ENCODE peak calls at places on chromosomes 3 and 15, in ten cellular contexts. I is HCT116; W is CD4-positive, alpha-beta T cell; K is heart left ventricle; A is sigmoid colon; M is RWPE1; F is cardiac muscle cell; H is endothelial cell of umbilical vein; D is mesenchymal stem cell; C is Karpas-422. O is an unnamed sample.

GRCh38 chr3:55807210-55807609 is 320.1 kb upstream of the WNT5A start:
- DNase-seq in I (no peak), W (no peak), K (no peak), A (no peak), M (no peak), F (no peak), H (no peak), D (no peak), C (no peak), O (no peak)

GRCh38 chr3:20930034-20930433 is 744.0 kb upstream of the SGO1 start:
- DNase-seq in I (no peak), W (no peak), K (no peak), A (no peak), M (peak), F (peak), H (peak), D (no peak), C (peak), O (no peak)

GRCh38 chr3:4228295-4228694 is 74.9 kb upstream of the SETMAR start:
- DNase-seq in I (no peak), W (no peak), K (no peak), A (no peak), M (no peak), F (no peak), H (no peak), D (no peak), C (peak), O (no peak)

GRCh38 chr3:123447749-123448502 is 964 bp downstream of the ADCY5 start:
- DNase-seq in I (no peak), W (peak), K (peak), A (no peak), M (no peak), F (peak), H (no peak), D (no peak), C (no peak), O (no peak)

GRCh38 chr3:181362378-181362777 is 349.3 kb upstream of the SOX2 start:
- DNase-seq in I (no peak), W (no peak), K (no peak), A (no peak), M (no peak), F (no peak), H (no peak), D (no peak), C (no peak), O (peak)

GRCh38 chr3:100709840-100710235 is 544 bp downstream of the TFG start:
- DNase-seq in I (no peak), W (peak), K (peak), A (peak), M (peak), F (peak), H (no peak), D (peak), C (peak), O (no peak)

GRCh38 chr15:82176528-82176927 is 86.0 kb downstream of the EFL1 start:
- DNase-seq in I (no peak), W (no peak), K (no peak), A (no peak), M (no peak), F (no peak), H (no peak), D (no peak), C (no peak), O (no peak)

GRCh38 chr3:30401971-30402370 is 204.4 kb upstream of the TGFBR2 start:
- DNase-seq in I (no peak), W (no peak), K (no peak), A (peak), M (peak), F (no peak), H (no peak), D (peak), C (no peak), O (peak)

GRCh38 chr3:122392868-122393844 is 9.2 kb downstream of the FAM162A start:
- DNase-seq in I (no peak), W (no peak), K (no peak), A (no peak), M (peak), F (peak), H (peak), D (peak), C (peak), O (no peak)

GRCh38 chr3:123458255-123458654 is 9.4 kb upstream of the ADCY5 start:
- DNase-seq in I (no peak), W (no peak), K (no peak), A (no peak), M (no peak), F (no peak), H (no peak), D (no peak), C (no peak), O (no peak)

GRCh38 chr3:65685621-65686020 is 353.1 kb downstream of the MAGI1 start:
- DNase-seq in I (no peak), W (no peak), K (no peak), A (no peak), M (no peak), F (peak), H (peak), D (peak), C (no peak), O (no peak)

GRCh38 chr15:66883322-66883911 is 181.4 kb downstream of the SMAD6 start:
- DNase-seq in I (peak), W (no peak), K (peak), A (peak), M (peak), F (peak), H (peak), D (peak), C (no peak), O (peak)

GRCh38 chr3:136068708-136069107 is 103.2 kb downstream of the PPP2R3A start:
- DNase-seq in I (no peak), W (no peak), K (no peak), A (no peak), M (no peak), F (no peak), H (no peak), D (no peak), C (no peak), O (no peak)

GRCh38 chr3:29486087-29486486 is 205.2 kb downstream of the RBMS3 start:
- DNase-seq in I (no peak), W (no peak), K (no peak), A (no peak), M (peak), F (no peak), H (no peak), D (peak), C (no peak), O (peak)

GRCh38 chr3:170835346-170835745 is 34.6 kb downstream of the RPL22L1 start:
- DNase-seq in I (no peak), W (no peak), K (no peak), A (no peak), M (no peak), F (peak), H (no peak), D (peak), C (peak), O (no peak)

GRCh38 chr3:145864336-145864735 is 296.6 kb downstream of the PLOD2 start:
- DNase-seq in I (no peak), W (no peak), K (no peak), A (no peak), M (no peak), F (no peak), H (no peak), D (no peak), C (no peak), O (no peak)

GRCh38 chr3:147701195-147701594 is 292.0 kb downstream of the ZIC1 start:
- DNase-seq in I (no peak), W (no peak), K (no peak), A (no peak), M (no peak), F (no peak), H (no peak), D (no peak), C (no peak), O (no peak)

GRCh38 chr15:84961707-84962106 is 19.9 kb upstream of the PDE8A start:
- DNase-seq in I (no peak), W (no peak), K (no peak), A (no peak), M (no peak), F (no peak), H (no peak), D (no peak), C (no peak), O (no peak)

GRCh38 chr3:30693470-30694120 is 87.2 kb downstream of the TGFBR2 start:
- DNase-seq in I (peak), W (no peak), K (no peak), A (peak), M (peak), F (peak), H (peak), D (peak), C (peak), O (no peak)

GRCh38 chr3:186213946-186214345 is 105.1 kb upstream of the ETV5 start:
- DNase-seq in I (no peak), W (no peak), K (no peak), A (no peak), M (no peak), F (no peak), H (no peak), D (no peak), C (no peak), O (no peak)

GRCh38 chr15:38972831-38973230 is 408.2 kb upstream of the RASGRP1 start:
- DNase-seq in I (no peak), W (no peak), K (no peak), A (no peak), M (no peak), F (no peak), H (no peak), D (no peak), C (peak), O (no peak)

GRCh38 chr3:157354722-157355121 is 81.9 kb upstream of the PTX3 start:
- DNase-seq in I (peak), W (no peak), K (no peak), A (no peak), M (no peak), F (peak), H (peak), D (no peak), C (peak), O (no peak)

GRCh38 chr15:47399100-47399499 is 318.2 kb upstream of the SEMA6D start:
- DNase-seq in I (no peak), W (no peak), K (no peak), A (no peak), M (no peak), F (peak), H (no peak), D (no peak), C (no peak), O (no peak)

GRCh38 chr3:33159234-33159633 is 45.4 kb downstream of the CRTAP start:
- DNase-seq in I (no peak), W (no peak), K (no peak), A (no peak), M (no peak), F (no peak), H (no peak), D (no peak), C (no peak), O (no peak)

GRCh38 chr3:14137004-14137403 is 12.2 kb downstream of the TMEM43 start:
- DNase-seq in I (no peak), W (no peak), K (no peak), A (no peak), M (peak), F (peak), H (no peak), D (no peak), C (no peak), O (no peak)

GRCh38 chr15:45469429-45469828 is 53.1 kb downstream of the SLC30A4 start:
- DNase-seq in I (no peak), W (no peak), K (no peak), A (no peak), M (no peak), F (no peak), H (no peak), D (no peak), C (no peak), O (no peak)

GRCh38 chr15:88701561-88702095 is 62.8 kb downstream of the ISG20 start:
- DNase-seq in I (peak), W (no peak), K (no peak), A (no peak), M (peak), F (peak), H (no peak), D (peak), C (peak), O (no peak)

GRCh38 chr15:60949034-60949977 is 279.8 kb downstream of the RORA start:
- DNase-seq in I (no peak), W (no peak), K (no peak), A (peak), M (no peak), F (no peak), H (no peak), D (no peak), C (no peak), O (no peak)

GRCh38 chr15:88396382-88396781 is 70.8 kb downstream of the MRPL46 start:
- DNase-seq in I (no peak), W (no peak), K (no peak), A (no peak), M (no peak), F (no peak), H (no peak), D (no peak), C (no peak), O (no peak)

GRCh38 chr15:88604381-88604951 is 16.7 kb upstream of the AEN start:
- DNase-seq in I (no peak), W (no peak), K (no peak), A (no peak), M (no peak), F (peak), H (no peak), D (no peak), C (no peak), O (no peak)

GRCh38 chr15:58477228-58477627 is 45.4 kb downstream of the LIPC start:
- DNase-seq in I (no peak), W (no peak), K (no peak), A (no peak), M (no peak), F (no peak), H (peak), D (no peak), C (no peak), O (no peak)

GRCh38 chr15:59222106-59222505 is 15.5 kb downstream of the LDHAL6B start:
- DNase-seq in I (no peak), W (no peak), K (no peak), A (no peak), M (no peak), F (no peak), H (no peak), D (peak), C (no peak), O (no peak)

GRCh38 chr3:74067296-74067695 is 442.6 kb upstream of the PDZRN3 start:
- DNase-seq in I (no peak), W (no peak), K (no peak), A (no peak), M (no peak), F (no peak), H (no peak), D (peak), C (no peak), O (no peak)

GRCh38 chr3:193134895-193135294 is 106.1 kb upstream of the PLAAT1 start:
- DNase-seq in I (no peak), W (no peak), K (no peak), A (no peak), M (peak), F (no peak), H (peak), D (peak), C (no peak), O (peak)

GRCh38 chr3:97256060-97256459 is 441.7 kb downstream of the EPHA6 start:
- DNase-seq in I (no peak), W (no peak), K (no peak), A (no peak), M (no peak), F (no peak), H (no peak), D (no peak), C (no peak), O (no peak)

GRCh38 chr15:98946301-98947255 is 61.0 kb downstream of the PGPEP1L start:
- DNase-seq in I (no peak), W (no peak), K (no peak), A (peak), M (no peak), F (no peak), H (peak), D (no peak), C (no peak), O (no peak)

GRCh38 chr15:89963301-89964288 is 37.5 kb upstream of the ZNF710 start:
- DNase-seq in I (no peak), W (no peak), K (no peak), A (no peak), M (no peak), F (no peak), H (no peak), D (no peak), C (no peak), O (no peak)

GRCh38 chr3:46406786-46407611 is at the start of the genes CCR5AS and CCRL2:
- DNase-seq in I (no peak), W (peak), K (no peak), A (peak), M (peak), F (peak), H (peak), D (peak), C (no peak), O (no peak)
- H3K27ac ChIP-seq in I (no peak), W (peak), K (peak), A (peak), M (no peak), F (peak), H (peak), D (no peak), C (no peak), O (no peak)

GRCh38 chr3:188211476-188211875 is 57.5 kb downstream of the LPP start:
- DNase-seq in I (no peak), W (no peak), K (no peak), A (peak), M (no peak), F (no peak), H (no peak), D (no peak), C (no peak), O (no peak)

GRCh38 chr3:188217681-188218080 is 63.7 kb downstream of the LPP start:
- DNase-seq in I (no peak), W (no peak), K (no peak), A (no peak), M (no peak), F (no peak), H (no peak), D (no peak), C (no peak), O (no peak)

GRCh38 chr3:188212308-188212969 is 58.5 kb downstream of the LPP start:
- DNase-seq in I (no peak), W (no peak), K (no peak), A (peak), M (no peak), F (peak), H (no peak), D (peak), C (no peak), O (no peak)

GRCh38 chr3:188217011-188217463 is 63.1 kb downstream of the LPP start:
- DNase-seq in I (no peak), W (no peak), K (no peak), A (no peak), M (no peak), F (no peak), H (no peak), D (no peak), C (peak), O (no peak)

DNA sequence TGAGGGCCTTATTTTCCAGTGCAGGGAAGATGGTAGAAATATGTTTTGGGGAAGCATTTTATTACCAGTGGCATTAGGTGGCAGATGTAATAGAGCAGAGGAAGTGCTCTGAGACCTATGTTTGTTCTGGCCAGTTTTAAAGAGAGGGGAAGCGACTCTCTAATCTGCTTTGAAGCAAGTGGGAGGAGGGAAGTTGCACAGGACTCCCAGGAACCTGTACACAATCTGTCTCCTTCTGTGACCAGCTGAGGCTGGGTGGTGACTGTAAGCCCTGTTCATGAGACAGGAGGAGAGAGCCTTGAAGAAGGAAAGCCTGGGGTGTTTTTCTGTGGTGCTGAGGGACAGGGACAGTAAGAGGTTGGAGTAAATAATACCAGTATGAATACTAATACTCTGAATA is 60.5 kb downstream of the LPP start:
- DNase-seq in I (no peak), W (no peak), K (no peak), A (peak), M (no peak), F (no peak), H (no peak), D (peak), C (peak), O (no peak)
- H3K27ac ChIP-seq in I (no peak), W (no peak), K (peak), A (peak), M (no peak), F (no peak), H (no peak), D (peak), C (peak), O (no peak)

GRCh38 chr3:41579861-41580260 is 380.6 kb downstream of the CTNNB1 start:
- DNase-seq in I (no peak), W (no peak), K (no peak), A (no peak), M (no peak), F (no peak), H (no peak), D (no peak), C (no peak), O (no peak)
- H3K27ac ChIP-seq in I (no peak), W (no peak), K (no peak), A (no peak), M (no peak), F (no peak), H (no peak), D (peak), C (no peak), O (no peak)

GRCh38 chr3:58012302-58012701 is 4.1 kb downstream of the FLNB start:
- DNase-seq in I (no peak), W (no peak), K (no peak), A (no peak), M (no peak), F (no peak), H (no peak), D (no peak), C (no peak), O (no peak)
- H3K27ac ChIP-seq in I (no peak), W (no peak), K (no peak), A (peak), M (peak), F (no peak), H (peak), D (no peak), C (no peak), O (peak)

DNA sequence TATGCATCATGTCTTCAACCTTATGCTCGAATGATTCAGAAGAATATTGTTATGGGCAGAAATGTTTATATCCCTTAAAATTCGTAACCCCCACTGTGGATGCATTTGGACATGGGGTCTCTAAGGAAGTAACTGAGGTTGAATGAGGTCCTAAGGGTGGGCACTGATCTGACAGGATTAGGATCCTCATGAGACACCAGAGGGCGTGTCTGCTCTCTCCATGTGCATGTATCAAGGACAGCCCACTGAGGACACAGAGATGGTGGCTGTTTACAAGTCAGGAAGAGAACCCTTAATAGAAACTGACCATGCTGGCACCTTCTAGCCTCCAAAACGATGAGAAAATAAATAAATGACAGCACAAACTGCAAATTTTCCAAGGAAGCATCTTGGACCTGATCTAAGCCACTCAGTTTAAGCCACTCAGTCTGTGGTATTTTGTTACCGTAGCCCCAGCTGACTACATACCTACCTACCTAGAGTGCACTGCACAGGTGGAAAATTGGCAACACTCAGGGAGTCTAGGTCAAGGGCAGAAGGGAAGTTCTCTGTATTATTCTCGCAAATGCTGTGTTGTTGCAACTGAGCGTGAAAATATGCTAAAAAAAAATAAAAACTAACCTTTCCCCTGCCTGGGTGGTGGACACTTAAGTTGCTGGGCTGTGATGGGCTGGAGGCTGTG is 126.6 kb downstream of the TJP1 start:
- DNase-seq in I (no peak), W (no peak), K (no peak), A (no peak), M (no peak), F (no peak), H (no peak), D (no peak), C (peak), O (no peak)
- H3K27ac ChIP-seq in I (no peak), W (no peak), K (no peak), A (no peak), M (no peak), F (no peak), H (no peak), D (no peak), C (no peak), O (no peak)